ENCODE peak calls at places on chromosomes 1 and 21, in six cellular contexts. Q, X, G, S, N and D are unnamed samples.
A peak's percentile ranks its signal among the peaks of the same experiment; 100 is the strongest.

GRCh38 chr1:230804396-230804795 is 57.2 kb downstream of the CAPN9 start:
- DNase-seq in Q (no peak), X (no peak), G (no peak), S (no peak), N (no peak), D (no peak)

GRCh38 chr1:94039514-94039870 is 81.5 kb downstream of the ABCA4 start:
- DNase-seq in Q (peak; percentile 67), X (peak; percentile 43), G (peak; percentile 72), S (peak; percentile 38), N (peak; percentile 91), D (peak; percentile 66)

GRCh38 chr1:21048462-21048861 is 128.2 kb downstream of the EIF4G3 start:
- DNase-seq in Q (no peak), X (no peak), G (no peak), S (no peak), N (no peak), D (no peak)

GRCh38 chr21:20334585-20334984 is 663.6 kb upstream of the NCAM2 start:
- DNase-seq in Q (no peak), X (no peak), G (no peak), S (no peak), N (no peak), D (no peak)

GRCh38 chr1:147745271-147745670 is 15.1 kb downstream of the GJA5 start:
- DNase-seq in Q (no peak), X (no peak), G (no peak), S (no peak), N (no peak), D (no peak)

GRCh38 chr21:16071082-16071481 is 341.3 kb downstream of the USP25 start:
- DNase-seq in Q (no peak), X (no peak), G (no peak), S (no peak), N (no peak), D (no peak)

GRCh38 chr1:219092206-219092605 is 81.5 kb upstream of the LYPLAL1 start:
- DNase-seq in Q (no peak), X (no peak), G (no peak), S (no peak), N (no peak), D (no peak)

GRCh38 chr1:47405697-47406096 is 10.4 kb upstream of the FOXE3 start:
- DNase-seq in Q (no peak), X (no peak), G (no peak), S (no peak), N (no peak), D (no peak)

GRCh38 chr1:159802060-159802459 is at the start of gene FCRL6:
- DNase-seq in Q (no peak), X (no peak), G (no peak), S (no peak), N (no peak), D (no peak)

GRCh38 chr1:153342178-153342577 is 6.5 kb downstream of the PGLYRP4 start:
- DNase-seq in Q (no peak), X (no peak), G (no peak), S (no peak), N (no peak), D (no peak)

GRCh38 chr21:44485254-44485793 is 30.0 kb downstream of the LRRC3 start:
- DNase-seq in Q (no peak), X (peak; percentile 51), G (no peak), S (peak; percentile 53), N (peak; percentile 74), D (peak; percentile 55)

GRCh38 chr21:31397939-31398338 is 53.9 kb upstream of the TIAM1 start:
- DNase-seq in Q (no peak), X (no peak), G (no peak), S (no peak), N (no peak), D (no peak)

GRCh38 chr1:205925730-205926129 is 17.5 kb downstream of the SLC26A9 start:
- DNase-seq in Q (no peak), X (peak; percentile 81), G (no peak), S (no peak), N (no peak), D (no peak)

GRCh38 chr21:46155514-46156377 is at the start of gene FTCD:
- DNase-seq in Q (no peak), X (no peak), G (peak; percentile 12), S (no peak), N (no peak), D (no peak)

GRCh38 chr1:178702141-178702540 is 22.9 kb upstream of the RALGPS2 start:
- DNase-seq in Q (no peak), X (no peak), G (no peak), S (no peak), N (no peak), D (no peak)

GRCh38 chr1:100353988-100354387 is 1.7 kb downstream of the CDC14A start:
- DNase-seq in Q (no peak), X (peak; percentile 20), G (no peak), S (no peak), N (peak; percentile 53), D (no peak)

GRCh38 chr1:38152351-38153082 is 105.9 kb upstream of the POU3F1 start:
- DNase-seq in Q (no peak), X (no peak), G (no peak), S (no peak), N (no peak), D (no peak)

GRCh38 chr1:24413350-24414163 is at the start of gene STPG1:
- DNase-seq in Q (peak; percentile 90), X (peak; percentile 94), G (peak; percentile 88), S (peak; percentile 76), N (peak; percentile 86), D (peak; percentile 86)

GRCh38 chr1:205538211-205538840 is 33.9 kb downstream of the CDK18 start:
- DNase-seq in Q (peak; percentile 2), X (no peak), G (no peak), S (no peak), N (no peak), D (no peak)

GRCh38 chr1:44792736-44793502 is 4.9 kb upstream of the BEST4 start:
- DNase-seq in Q (no peak), X (no peak), G (no peak), S (no peak), N (no peak), D (no peak)

GRCh38 chr1:110225756-110226404 is 15.8 kb downstream of the KCNC4 start:
- DNase-seq in Q (no peak), X (no peak), G (no peak), S (no peak), N (no peak), D (no peak)

GRCh38 chr21:34771512-34772028 is 102.8 kb downstream of the CLIC6 start:
- DNase-seq in Q (no peak), X (peak; percentile 14), G (no peak), S (no peak), N (no peak), D (no peak)

GRCh38 chr1:226776975-226777374 is 37.9 kb upstream of the ITPKB start:
- DNase-seq in Q (no peak), X (no peak), G (no peak), S (no peak), N (no peak), D (no peak)

DNA sequence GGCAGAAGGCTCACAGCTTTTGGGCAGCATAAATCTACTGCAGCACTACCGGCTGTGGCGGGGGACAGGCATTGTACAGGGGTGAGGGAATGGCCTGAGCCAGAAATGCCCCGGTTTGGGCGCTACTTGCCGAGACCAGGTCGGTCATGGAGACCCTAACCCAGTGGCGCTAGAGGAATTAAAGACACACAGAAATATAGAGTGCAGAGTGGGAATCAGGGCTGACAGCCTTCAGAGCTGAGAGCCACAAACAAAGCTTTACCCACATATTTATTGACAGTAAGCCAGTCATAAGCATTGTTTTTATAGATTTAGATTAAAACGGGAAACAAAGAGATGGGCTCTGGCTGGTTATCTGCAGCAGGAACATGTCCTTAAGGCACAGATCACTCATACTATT is 101.8 kb downstream of the POU2F1 start:
- DNase-seq in Q (no peak), X (no peak), G (no peak), S (no peak), N (no peak), D (no peak)
- H3K9me3 ChIP-seq in Q (peaks cover 42% of the 10 kb centered on the region), X (peaks cover 45% of the 10 kb centered on the region), G (peaks cover 3% of the 10 kb centered on the region), S (peaks cover 32% of the 10 kb centered on the region), N (no peaks in the 10 kb centered on the region), D (peaks cover 18% of the 10 kb centered on the region)

DNA sequence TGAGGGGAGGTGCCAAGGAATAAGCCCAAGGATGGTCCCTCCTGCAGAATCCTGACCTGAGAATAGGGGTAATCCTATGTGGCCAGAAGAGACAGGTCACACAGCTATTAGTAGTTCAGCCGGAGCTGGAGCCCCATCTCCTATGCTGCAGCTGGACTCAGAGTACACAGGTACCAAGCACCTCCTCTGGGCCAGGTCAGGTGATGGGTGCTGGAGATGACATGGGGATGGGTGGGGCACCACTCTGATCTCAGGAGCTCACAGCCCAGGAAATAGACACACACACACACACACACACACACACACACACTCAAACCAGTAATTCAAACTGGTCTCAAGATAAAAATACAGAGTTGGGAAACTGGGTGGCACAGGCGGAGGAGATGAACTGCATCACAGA is 54.2 kb upstream of the SSBP3 start:
- DNase-seq in Q (no peak), X (no peak), G (no peak), S (peak; percentile 28), N (no peak), D (no peak)
- H3K27ac ChIP-seq in Q (no peak overlapping the region), X (no peak overlapping the region), G (no peak overlapping the region), S (no peak overlapping the region), N (peak overlapping the region; percentile 85), D (no peak overlapping the region)

DNA sequence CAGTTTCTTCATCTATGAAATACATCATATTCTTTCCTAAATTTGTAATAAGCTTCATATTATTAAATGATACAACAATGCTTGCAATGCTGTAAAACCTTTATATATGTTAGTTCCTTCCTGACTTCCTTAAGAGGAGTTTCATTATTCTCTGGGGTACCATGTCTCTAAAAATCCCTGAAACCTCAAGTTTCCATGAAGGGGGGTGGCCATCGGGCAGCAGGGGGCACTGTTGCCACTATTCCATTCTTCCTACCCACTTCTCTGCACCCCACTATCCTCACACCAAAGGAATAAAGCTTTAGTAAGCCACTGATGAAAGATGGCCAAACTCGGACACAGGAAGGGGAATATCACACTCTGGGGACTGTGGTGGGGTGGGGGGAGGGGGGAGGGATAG is 9.0 kb upstream of the DMRTB1 start:
- DNase-seq in Q (no peak), X (no peak), G (no peak), S (no peak), N (no peak), D (no peak)
- H3K9me3 ChIP-seq in Q (no peaks in the 10 kb centered on the region), X (no peaks in the 10 kb centered on the region), G (no peaks in the 10 kb centered on the region), S (no peaks in the 10 kb centered on the region), N (no peaks in the 10 kb centered on the region), D (no peaks in the 10 kb centered on the region)

GRCh38 chr1:211376807-211377206 is 50.2 kb downstream of the TRAF5 start:
- DNase-seq in Q (no peak), X (no peak), G (no peak), S (no peak), N (no peak), D (no peak)

GRCh38 chr1:211381481-211382181 is 55.0 kb downstream of the TRAF5 start:
- DNase-seq in Q (no peak), X (no peak), G (no peak), S (no peak), N (no peak), D (no peak)

GRCh38 chr1:211377539-211378461 is 51.2 kb downstream of the TRAF5 start:
- DNase-seq in Q (no peak), X (no peak), G (no peak), S (no peak), N (no peak), D (no peak)

GRCh38 chr1:211379446-211379845 is 52.8 kb downstream of the TRAF5 start:
- DNase-seq in Q (no peak), X (no peak), G (no peak), S (no peak), N (no peak), D (no peak)

DNA sequence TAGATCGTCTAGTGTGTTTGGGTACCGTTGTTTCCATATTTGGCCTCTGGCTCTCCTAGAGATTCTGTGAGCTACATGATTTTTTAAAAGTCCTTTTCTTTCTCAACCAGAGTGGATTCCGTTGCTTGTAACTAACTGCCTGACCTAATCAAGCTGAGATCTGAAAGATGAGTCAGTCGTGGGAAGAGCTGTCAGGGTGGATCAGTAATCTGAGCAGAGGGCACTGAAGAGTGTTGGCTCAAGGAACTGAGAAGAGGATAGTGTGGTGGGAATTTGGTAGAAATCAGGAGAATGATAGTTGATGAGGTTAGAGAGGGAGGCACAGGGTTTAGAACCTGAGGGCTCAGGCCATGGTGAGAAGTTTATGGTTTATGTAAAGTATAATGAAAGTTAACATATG is 52.2 kb downstream of the TRAF5 start:
- DNase-seq in Q (no peak), X (no peak), G (no peak), S (no peak), N (no peak), D (no peak)
- H3K27ac ChIP-seq in Q (no peak overlapping the region), X (no peak overlapping the region), G (no peak overlapping the region), S (no peak overlapping the region), N (no peak overlapping the region), D (no peak overlapping the region)